ENCODE peak calls at places on chromosomes 6 and 20, in four cellular contexts. P is K562, S is H1, M is HepG2. T is an unnamed sample. For H4K20me1, the result is how much of the 10 kb centered on the place peaks cover.

GRCh38 chr6:3397229-3398164 is 59.4 kb downstream of the SLC22A23 start:
- DNase-seq in P (no peak), S (no peak), M (no peak), T (no peak)

GRCh38 chr6:40387127-40387870 is 199.9 kb downstream of the LRFN2 start:
- DNase-seq in S (no peak), P (no peak), M (no peak), T (no peak)

GRCh38 chr20:4012631-4013030 is 2.7 kb downstream of the RNF24 start:
- DNase-seq in M (no peak), P (peak), S (no peak), T (no peak)

GRCh38 chr20:19885981-19886665 is 128.1 kb downstream of the RIN2 start:
- DNase-seq in P (no peak), S (no peak), M (peak), T (peak)

GRCh38 chr6:36556281-36556680 is 9.0 kb upstream of the STK38 start:
- DNase-seq in M (no peak), P (no peak), S (no peak), T (no peak)

GRCh38 chr20:13819885-13820645 is 35.2 kb downstream of the NDUFAF5 start:
- DNase-seq in S (no peak), P (peak), M (peak), T (peak)

GRCh38 chr6:142367061-142367460 is 65.3 kb downstream of the ADGRG6 start:
- DNase-seq in M (no peak), P (no peak), S (no peak), T (no peak)

GRCh38 chr6:25288518-25288917 is 9.3 kb downstream of the CARMIL1 start:
- DNase-seq in S (no peak), M (no peak), P (no peak), T (no peak)

GRCh38 chr6:27209659-27210269 is 37.7 kb upstream of the PRSS16 start:
- DNase-seq in S (no peak), P (peak), M (no peak), T (no peak)

GRCh38 chr6:169343886-169344525 is 90.4 kb upstream of the THBS2 start:
- DNase-seq in P (no peak), S (no peak), M (no peak), T (no peak)

GRCh38 chr6:108961077-108961476 is 112.9 kb downstream of the ARMC2 start:
- DNase-seq in P (no peak), M (no peak), S (no peak), T (no peak)

GRCh38 chr6:128491643-128492206 is 28.7 kb downstream of the PTPRK start:
- DNase-seq in S (no peak), P (no peak), M (no peak), T (peak)

GRCh38 chr20:57524511-57525176 is at the start of gene CTCFL:
- DNase-seq in P (peak), S (no peak), M (no peak), T (no peak)

GRCh38 chr6:33314943-33315752 is 1.3 kb upstream of the TAPBP start:
- DNase-seq in S (no peak), P (peak), M (no peak), T (peak)

GRCh38 chr20:6006603-6006949 is 47.3 kb downstream of the LRRN4 start:
- DNase-seq in P (no peak), S (no peak), M (no peak), T (peak)

GRCh38 chr20:6008254-6008653 is 45.6 kb downstream of the LRRN4 start:
- DNase-seq in M (peak), P (no peak), S (no peak), T (peak)

GRCh38 chr20:6007529-6008103 is 46.2 kb downstream of the LRRN4 start:
- DNase-seq in S (no peak), P (no peak), M (peak), T (peak)

GRCh38 chr20:6012166-6012565 is 41.7 kb downstream of the LRRN4 start:
- DNase-seq in P (no peak), S (no peak), M (no peak), T (no peak)

DNA sequence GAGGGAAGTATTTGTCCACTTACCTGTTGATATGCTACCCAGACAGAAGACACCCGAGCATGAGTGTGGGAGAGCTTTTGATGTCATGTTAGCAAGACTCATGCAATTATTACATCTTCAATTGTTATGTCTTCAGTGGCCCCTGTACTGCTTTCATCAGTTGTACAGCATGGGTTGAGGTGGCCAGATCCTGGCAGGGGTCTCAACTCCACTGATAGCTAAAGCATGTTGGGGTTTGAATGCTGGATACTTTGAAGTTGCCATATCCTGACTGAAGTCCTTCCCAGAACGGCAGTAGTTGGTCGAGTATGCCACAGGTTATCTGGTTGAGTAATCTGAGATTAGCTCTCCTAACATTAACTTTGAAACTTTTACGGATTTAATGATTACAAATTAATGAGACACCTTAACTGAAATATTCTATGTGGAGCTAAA is 46.7 kb downstream of the LRRN4 start:
- DNase-seq in S (no peak), M (peak), P (no peak), T (peak)
- TF ChIP-seq JUN in S (no peak), M (no peak), P (no peak), T (no peak)

GRCh38 chr6:1402369-1402768 is 13.0 kb downstream of the FOXF2 start:
- DNase-seq in P (no peak), M (no peak), S (no peak), T (no peak)

GRCh38 chr6:1399085-1399780 is 9.9 kb downstream of the FOXF2 start:
- DNase-seq in P (no peak), M (no peak), S (no peak), T (no peak)

GRCh38 chr6:1396952-1397868 is 7.8 kb downstream of the FOXF2 start:
- DNase-seq in P (peak), M (peak), S (no peak), T (peak)

GRCh38 chr6:1402868-1403267 is 13.5 kb downstream of the FOXF2 start:
- DNase-seq in P (no peak), S (no peak), M (no peak), T (no peak)

DNA sequence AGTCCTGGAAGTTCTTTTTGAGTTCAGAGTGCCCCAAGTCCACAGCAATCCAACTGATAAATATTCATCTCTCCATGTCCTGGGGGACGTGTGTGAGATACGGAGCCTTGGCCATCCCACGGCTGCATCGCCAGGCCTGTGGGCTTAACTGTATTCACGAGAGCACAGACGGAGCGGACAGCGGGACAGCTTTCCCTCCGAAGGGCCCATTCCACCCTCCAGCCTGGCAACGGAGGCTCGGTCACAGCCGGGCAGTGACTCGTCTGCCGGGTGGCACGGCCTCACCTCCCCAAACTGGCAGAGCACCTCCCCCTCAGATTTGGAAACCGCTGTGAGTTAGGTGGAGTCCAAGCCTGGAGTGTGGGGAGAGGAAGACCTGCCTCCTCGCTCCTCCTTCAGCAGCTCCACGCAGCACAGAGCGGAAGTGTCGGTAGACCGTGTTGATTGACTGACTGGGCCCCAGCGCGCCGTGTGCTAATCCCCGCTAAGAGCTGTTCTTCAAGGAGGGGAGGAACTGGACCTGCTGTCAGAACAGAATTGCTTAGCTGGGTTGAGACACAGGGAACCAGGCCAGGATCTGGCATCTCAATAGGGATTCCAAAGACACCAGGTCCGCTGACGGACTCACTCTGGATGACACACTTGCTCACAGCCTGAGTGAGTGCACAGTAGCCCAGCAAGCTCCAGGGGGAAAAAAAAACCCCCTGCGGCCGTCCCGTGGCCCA is 10.9 kb downstream of the FOXF2 start:
- DNase-seq in P (no peak), M (no peak), S (no peak), T (no peak)
- H4K20me1 ChIP-seq in P (under half), M (under half), S (under half), T (under half)

DNA sequence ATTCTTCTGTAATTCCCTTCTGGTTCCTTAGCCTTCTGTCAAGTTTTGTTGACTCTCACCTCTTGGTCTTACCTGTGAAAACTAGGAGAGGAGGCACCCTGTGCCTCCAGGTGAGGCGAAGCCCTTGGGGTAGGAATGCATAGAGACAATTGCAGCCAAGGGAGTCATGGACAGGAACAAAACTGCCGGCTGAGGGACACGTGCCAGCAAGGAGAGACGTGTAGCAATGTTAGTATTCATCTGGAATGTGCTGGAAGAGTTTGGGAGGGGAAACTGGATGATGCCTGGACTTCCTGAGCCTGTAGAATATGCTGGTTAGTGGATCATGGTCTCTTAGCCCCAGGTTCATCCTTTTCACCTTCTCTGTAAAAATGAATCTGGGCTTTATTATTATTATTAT is 3.9 kb upstream of the TIAM2 start:
- DNase-seq in S (no peak), M (no peak), P (no peak), T (no peak)
- TF ChIP-seq JUN in S (no peak), M (no peak), P (no peak), T (no peak)

GRCh38 chr6:158256746-158257424 is 55.4 kb upstream of the TULP4 start:
- DNase-seq in M (no peak), P (no peak), S (no peak), T (no peak)
- H4K20me1 ChIP-seq in M (under half), P (under half), S (under half), T (under half)

DNA sequence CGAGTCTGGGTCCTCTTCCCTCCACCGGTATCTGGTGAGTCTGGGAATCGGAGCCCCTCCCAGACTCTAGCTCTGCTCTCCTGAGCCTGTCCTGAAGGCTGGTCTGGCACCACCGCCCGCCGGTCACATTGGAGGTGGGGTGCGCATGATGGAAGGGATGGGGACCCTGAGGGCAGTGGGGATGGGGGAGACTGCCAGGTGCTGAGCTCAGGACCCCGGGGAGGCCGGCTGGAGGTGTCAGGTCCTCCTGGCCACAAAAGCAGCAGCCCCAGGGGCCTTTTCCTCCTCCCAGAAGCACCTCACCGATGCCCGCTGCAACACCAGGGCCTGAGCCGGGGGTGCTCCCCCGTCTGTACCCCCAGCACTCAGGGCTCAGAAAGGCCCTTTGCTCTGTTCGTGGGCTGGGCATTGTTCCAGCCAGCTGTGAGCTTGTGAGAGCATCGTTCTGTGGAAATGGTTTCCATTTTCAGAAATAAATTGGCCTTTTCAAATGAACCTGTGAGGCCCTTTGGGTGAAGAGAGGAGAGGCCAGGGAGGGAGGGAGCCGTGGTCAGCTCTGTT is 2.5 kb upstream of the NPBWR2 start:
- DNase-seq in P (no peak), M (no peak), S (no peak), T (no peak)
- TF ChIP-seq JUN in P (no peak), M (no peak), S (no peak), T (no peak)